ENCODE peak calls at places on chromosome 9, in four cellular contexts. One of them, this sample, is unnamed.

GRCh38 chr9:124215956-124216355 is 41.8 kb upstream of the NEK6 start:
- DNase-seq in sigmoid colon: peak; percentile 41
- DNase-seq in upper lobe of left lung: no peak
- DNase-seq in spleen: no peak
- DNase-seq in this sample: no peak

GRCh38 chr9:109421034-109421700 is 76.9 kb downstream of the PTPN3 start:
- DNase-seq in sigmoid colon: no peak
- DNase-seq in upper lobe of left lung: no peak
- DNase-seq in spleen: no peak
- DNase-seq in this sample: no peak

GRCh38 chr9:101566904-101567724 is 27.7 kb downstream of the PPP3R2 start:
- DNase-seq in sigmoid colon: no peak
- DNase-seq in upper lobe of left lung: no peak
- DNase-seq in spleen: no peak
- DNase-seq in this sample: peak; percentile 32

GRCh38 chr9:76255781-76256455 is 138.3 kb downstream of the RFK start:
- DNase-seq in sigmoid colon: peak; percentile 92
- DNase-seq in upper lobe of left lung: peak; percentile 70
- DNase-seq in spleen: no peak
- DNase-seq in this sample: peak; percentile 73

GRCh38 chr9:125784286-125785049 is 37.3 kb downstream of the PBX3 start:
- DNase-seq in sigmoid colon: no peak
- DNase-seq in upper lobe of left lung: no peak
- DNase-seq in spleen: no peak
- DNase-seq in this sample: no peak

GRCh38 chr9:97752274-97752673 is 55.1 kb upstream of the XPA start:
- DNase-seq in sigmoid colon: no peak
- DNase-seq in upper lobe of left lung: no peak
- DNase-seq in spleen: no peak
- DNase-seq in this sample: no peak

GRCh38 chr9:98101868-98102273 is 17.2 kb downstream of the TRIM14 start:
- DNase-seq in sigmoid colon: no peak
- DNase-seq in upper lobe of left lung: peak; percentile 75
- DNase-seq in spleen: peak; percentile 93
- DNase-seq in this sample: no peak

GRCh38 chr9:95970356-95970755 is 94.9 kb downstream of the ERCC6L2 start:
- DNase-seq in sigmoid colon: no peak
- DNase-seq in upper lobe of left lung: no peak
- DNase-seq in spleen: no peak
- DNase-seq in this sample: no peak

GRCh38 chr9:136268776-136269175 is 23.2 kb upstream of the QSOX2 start:
- DNase-seq in sigmoid colon: no peak
- DNase-seq in upper lobe of left lung: no peak
- DNase-seq in spleen: no peak
- DNase-seq in this sample: no peak

GRCh38 chr9:110427497-110428104 is 89.9 kb upstream of the TXNDC8 start:
- DNase-seq in sigmoid colon: no peak
- DNase-seq in upper lobe of left lung: peak; percentile 31
- DNase-seq in spleen: no peak
- DNase-seq in this sample: no peak

GRCh38 chr9:16985559-16986348 is 115.3 kb upstream of the BNC2 start:
- DNase-seq in sigmoid colon: peak; percentile 88
- DNase-seq in upper lobe of left lung: no peak
- DNase-seq in spleen: no peak
- DNase-seq in this sample: peak; percentile 6

GRCh38 chr9:123660691-123661090 is 269.2 kb downstream of the DENND1A start:
- DNase-seq in sigmoid colon: no peak
- DNase-seq in upper lobe of left lung: no peak
- DNase-seq in spleen: no peak
- DNase-seq in this sample: no peak

GRCh38 chr9:137797206-137798120 is 80.1 kb upstream of the CACNA1B start:
- DNase-seq in sigmoid colon: no peak
- DNase-seq in upper lobe of left lung: no peak
- DNase-seq in spleen: no peak
- DNase-seq in this sample: no peak

GRCh38 chr9:121975801-121976277 is 117.3 kb downstream of the TTLL11 start:
- DNase-seq in sigmoid colon: no peak
- DNase-seq in upper lobe of left lung: peak; percentile 47
- DNase-seq in spleen: no peak
- DNase-seq in this sample: no peak

GRCh38 chr9:14793389-14793788 is 70.9 kb upstream of the CER1 start:
- DNase-seq in sigmoid colon: no peak
- DNase-seq in upper lobe of left lung: no peak
- DNase-seq in spleen: no peak
- DNase-seq in this sample: no peak

GRCh38 chr9:126673689-126674364 is 60.1 kb downstream of the LMX1B start:
- DNase-seq in sigmoid colon: no peak
- DNase-seq in upper lobe of left lung: no peak
- DNase-seq in spleen: no peak
- DNase-seq in this sample: peak; percentile 47

GRCh38 chr9:75238311-75238976 is 150.1 kb downstream of the OSTF1 start:
- DNase-seq in sigmoid colon: no peak
- DNase-seq in upper lobe of left lung: peak; percentile 55
- DNase-seq in spleen: no peak
- DNase-seq in this sample: peak; percentile 78

GRCh38 chr9:71637433-71637832 is 130.9 kb downstream of the CEMIP2 start:
- DNase-seq in sigmoid colon: no peak
- DNase-seq in upper lobe of left lung: no peak
- DNase-seq in spleen: no peak
- DNase-seq in this sample: no peak

GRCh38 chr9:93210974-93211653 is 27.2 kb downstream of the WNK2 start:
- DNase-seq in sigmoid colon: no peak
- DNase-seq in upper lobe of left lung: no peak
- DNase-seq in spleen: no peak
- DNase-seq in this sample: no peak

GRCh38 chr9:89387970-89388867 is 69.9 kb downstream of the SECISBP2 start:
- DNase-seq in sigmoid colon: peak; percentile 86
- DNase-seq in upper lobe of left lung: peak; percentile 70
- DNase-seq in spleen: peak; percentile 91
- DNase-seq in this sample: peak; percentile 33

GRCh38 chr9:81455417-81455816 is 233.9 kb downstream of the TLE1 start:
- DNase-seq in sigmoid colon: no peak
- DNase-seq in upper lobe of left lung: no peak
- DNase-seq in spleen: no peak
- DNase-seq in this sample: no peak

GRCh38 chr9:7879551-7880245 is 80.1 kb upstream of the DMAC1 start:
- DNase-seq in sigmoid colon: no peak
- DNase-seq in upper lobe of left lung: no peak
- DNase-seq in spleen: no peak
- DNase-seq in this sample: no peak

GRCh38 chr9:35519697-35520403 is 29.9 kb downstream of the RUSC2 start:
- DNase-seq in sigmoid colon: no peak
- DNase-seq in upper lobe of left lung: no peak
- DNase-seq in spleen: no peak
- DNase-seq in this sample: no peak

GRCh38 chr9:120879421-120879820 is 2.4 kb upstream of the PHF19 start:
- DNase-seq in sigmoid colon: no peak
- DNase-seq in upper lobe of left lung: no peak
- DNase-seq in spleen: no peak
- DNase-seq in this sample: no peak
- H3K4me3 ChIP-seq in sigmoid colon: no peak overlapping the region
- H3K4me3 ChIP-seq in upper lobe of left lung: no peak overlapping the region
- H3K4me3 ChIP-seq in spleen: no peak overlapping the region
- H3K4me3 ChIP-seq in this sample: no peak overlapping the region

DNA sequence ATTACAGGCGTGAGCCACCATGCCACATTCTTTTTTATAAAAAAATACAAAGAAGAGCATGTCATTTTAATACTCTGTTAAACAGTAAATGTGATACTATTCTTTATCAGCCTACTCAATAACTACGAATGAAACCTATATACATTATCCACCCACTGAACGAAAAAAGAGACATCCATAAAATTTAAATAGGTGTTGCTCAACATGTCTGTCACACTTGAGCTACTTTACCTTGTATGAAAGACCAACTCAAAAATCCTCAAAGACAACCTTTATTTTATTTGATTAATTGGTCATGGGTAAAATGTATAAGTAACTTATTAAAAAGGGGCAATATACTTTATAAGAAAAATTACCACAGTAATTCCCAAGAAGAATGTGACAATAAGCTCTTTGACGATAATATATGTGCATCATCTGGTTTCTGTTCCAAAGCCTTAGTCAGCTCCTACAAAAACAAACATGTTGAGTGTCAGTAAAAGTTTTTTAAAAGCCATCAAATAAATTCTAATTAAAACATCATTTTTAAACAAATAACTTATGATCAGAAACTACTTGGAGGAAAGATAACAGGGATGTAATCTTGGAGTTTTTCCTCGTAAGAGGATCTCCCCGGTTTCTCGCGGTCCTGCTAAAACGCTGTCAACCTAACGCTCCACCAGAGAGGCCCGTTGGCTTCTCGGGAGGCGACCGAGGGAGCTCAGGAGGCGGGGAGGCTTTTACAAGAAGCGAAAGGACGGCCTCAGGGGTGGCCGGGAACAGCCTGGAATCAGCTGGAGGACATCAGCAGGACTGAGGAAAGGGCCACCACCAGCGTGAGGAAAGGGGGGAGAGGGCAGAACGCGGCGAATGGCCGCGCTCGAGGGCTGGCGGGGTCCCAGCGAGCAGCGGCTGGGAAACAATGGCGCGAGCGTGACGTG is 13.5 kb upstream of the ANKRD18B start:
- DNase-seq in sigmoid colon: peak; percentile 79
- DNase-seq in upper lobe of left lung: peak; percentile 60
- DNase-seq in spleen: peak; percentile 84
- DNase-seq in this sample: peak; percentile 57
- TF ChIP-seq POLR2A in sigmoid colon: no peak
- TF ChIP-seq POLR2A in upper lobe of left lung: peak; percentile 55
- TF ChIP-seq POLR2A in spleen: no peak
- TF ChIP-seq POLR2A in this sample: peak; percentile 44

DNA sequence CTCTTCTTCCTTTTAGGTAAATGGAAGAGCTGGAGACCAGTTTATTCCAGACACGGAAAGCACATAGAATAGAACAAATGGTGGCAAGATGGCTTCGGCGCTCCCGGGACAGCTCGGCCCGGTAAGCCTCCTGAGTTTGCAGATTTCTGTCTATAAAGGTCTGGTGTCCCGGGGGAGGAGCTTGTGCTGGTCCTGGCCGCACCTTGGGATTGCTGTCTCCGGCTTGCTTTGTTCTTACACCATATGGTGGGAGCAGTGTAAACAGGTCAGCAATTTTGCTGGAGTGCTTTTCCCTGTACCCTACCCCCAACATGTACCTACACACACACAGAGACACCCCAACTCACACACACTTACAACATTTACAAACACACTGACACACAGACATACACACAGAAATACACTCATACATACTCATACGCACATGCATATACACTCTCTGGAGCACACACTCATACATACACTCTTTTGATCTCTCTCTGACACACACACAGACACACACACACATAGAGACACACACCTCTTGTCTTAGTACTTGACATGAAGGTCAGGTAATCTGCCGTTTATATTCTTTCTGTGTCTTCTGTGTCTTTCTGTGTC is 42.0 kb downstream of the FRMPD1 start:
- DNase-seq in sigmoid colon: no peak
- DNase-seq in upper lobe of left lung: no peak
- DNase-seq in spleen: no peak
- DNase-seq in this sample: no peak
- H3K36me3 ChIP-seq in sigmoid colon: no peaks in the 10 kb centered on the region
- H3K36me3 ChIP-seq in upper lobe of left lung: no peaks in the 10 kb centered on the region
- H3K36me3 ChIP-seq in spleen: no peaks in the 10 kb centered on the region
- H3K36me3 ChIP-seq in this sample: no peaks in the 10 kb centered on the region

GRCh38 chr9:3360245-3360644 is 165.6 kb downstream of the RFX3 start:
- DNase-seq in sigmoid colon: no peak
- DNase-seq in upper lobe of left lung: no peak
- DNase-seq in spleen: no peak
- DNase-seq in this sample: no peak

GRCh38 chr9:3359778-3360177 is 166.0 kb downstream of the RFX3 start:
- DNase-seq in sigmoid colon: no peak
- DNase-seq in upper lobe of left lung: no peak
- DNase-seq in spleen: no peak
- DNase-seq in this sample: no peak

GRCh38 chr9:3359048-3359692 is 166.6 kb downstream of the RFX3 start:
- DNase-seq in sigmoid colon: no peak
- DNase-seq in upper lobe of left lung: no peak
- DNase-seq in spleen: no peak
- DNase-seq in this sample: no peak

GRCh38 chr9:3361115-3361514 is 164.7 kb downstream of the RFX3 start:
- DNase-seq in sigmoid colon: no peak
- DNase-seq in upper lobe of left lung: no peak
- DNase-seq in spleen: no peak
- DNase-seq in this sample: no peak

DNA sequence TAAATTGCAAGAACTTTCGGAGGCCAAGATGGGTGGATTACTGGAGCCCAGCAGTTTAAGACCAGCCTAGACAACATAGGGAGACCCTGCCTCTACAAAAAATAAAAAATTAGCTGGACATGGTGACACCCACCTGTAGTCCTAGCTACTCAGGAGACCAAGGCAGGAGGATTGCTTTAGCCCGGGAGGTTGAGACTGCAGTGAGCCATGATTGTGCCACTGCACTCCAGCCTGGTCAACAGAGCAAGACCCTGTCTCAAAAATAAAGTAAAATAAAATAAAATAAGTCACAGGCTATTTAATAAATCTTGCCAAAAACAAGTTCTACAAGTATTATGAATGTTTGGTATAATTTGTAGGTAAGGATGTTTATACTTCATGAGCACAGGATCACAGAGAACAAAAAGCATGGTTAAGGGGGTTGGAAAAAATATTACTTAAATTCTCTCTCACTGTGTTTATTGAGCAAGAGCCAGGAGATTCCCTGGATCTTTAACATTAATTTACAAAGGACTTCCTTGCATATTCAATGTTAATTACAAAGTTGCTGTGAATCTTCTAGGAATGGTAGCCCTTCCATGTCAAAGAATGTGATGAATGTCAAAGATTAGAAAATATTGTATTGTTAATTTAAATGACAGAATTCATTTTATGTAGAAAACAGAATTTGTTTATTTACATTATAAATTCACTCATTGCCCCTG is 164.0 kb downstream of the RFX3 start:
- DNase-seq in sigmoid colon: no peak
- DNase-seq in upper lobe of left lung: no peak
- DNase-seq in spleen: no peak
- DNase-seq in this sample: no peak
- H3K4me3 ChIP-seq in sigmoid colon: no peak overlapping the region
- H3K4me3 ChIP-seq in upper lobe of left lung: no peak overlapping the region
- H3K4me3 ChIP-seq in spleen: no peak overlapping the region
- H3K4me3 ChIP-seq in this sample: no peak overlapping the region

GRCh38 chr9:133347985-133348762 is at the start of the genes MED22 and RPL7A:
- DNase-seq in sigmoid colon: peak; percentile 97
- DNase-seq in upper lobe of left lung: peak; percentile 95
- DNase-seq in spleen: peak; percentile 95
- DNase-seq in this sample: peak; percentile 94
- TF ChIP-seq POLR2A in sigmoid colon: peak; percentile 92
- TF ChIP-seq POLR2A in upper lobe of left lung: peak; percentile 93
- TF ChIP-seq POLR2A in spleen: no peak
- TF ChIP-seq POLR2A in this sample: peak; percentile 52

GRCh38 chr9:135104761-135105160 is 17.3 kb downstream of the OLFM1 start:
- DNase-seq in sigmoid colon: no peak
- DNase-seq in upper lobe of left lung: no peak
- DNase-seq in spleen: no peak
- DNase-seq in this sample: no peak
- H3K36me3 ChIP-seq in sigmoid colon: no peaks in the 10 kb centered on the region
- H3K36me3 ChIP-seq in upper lobe of left lung: no peaks in the 10 kb centered on the region
- H3K36me3 ChIP-seq in spleen: no peaks in the 10 kb centered on the region
- H3K36me3 ChIP-seq in this sample: no peaks in the 10 kb centered on the region

GRCh38 chr9:27110181-27110580 is 1.2 kb downstream of the TEK start:
- DNase-seq in sigmoid colon: no peak
- DNase-seq in upper lobe of left lung: no peak
- DNase-seq in spleen: no peak
- DNase-seq in this sample: no peak
- H3K4me3 ChIP-seq in sigmoid colon: no peak overlapping the region
- H3K4me3 ChIP-seq in upper lobe of left lung: peak overlapping the region; percentile 44
- H3K4me3 ChIP-seq in spleen: peak overlapping the region; percentile 56
- H3K4me3 ChIP-seq in this sample: no peak overlapping the region